ENCODE peak calls at places on chromosomes 7 and 10, in five cellular contexts. O, X, Z, W and P are unnamed samples.

GRCh38 chr10:50561266-50561665 is 62.5 kb downstream of the SGMS1 start:
- DNase-seq in W (no peak), O (no peak), Z (no peak), X (no peak), P (no peak)

GRCh38 chr10:119449760-119450461 is 92.6 kb downstream of the RGS10 start:
- DNase-seq in O (peak), Z (no peak), X (no peak), W (no peak), P (no peak)

GRCh38 chr7:105057472-105057871 is 43.5 kb downstream of the KMT2E start:
- DNase-seq in X (no peak), W (no peak), Z (no peak), O (no peak), P (no peak)

GRCh38 chr10:117224036-117224430 is 16.9 kb upstream of the SLC18A2 start:
- DNase-seq in W (no peak), X (no peak), Z (no peak), O (peak), P (no peak)

GRCh38 chr10:87921934-87922688 is 58.7 kb downstream of the PTEN start:
- DNase-seq in X (no peak), W (no peak), Z (no peak), O (no peak), P (no peak)

GRCh38 chr10:103542764-103543616 is 49.5 kb downstream of the NEURL1 start:
- DNase-seq in X (peak), Z (peak), W (no peak), O (no peak), P (peak)

GRCh38 chr10:69656719-69657269 is 26.7 kb downstream of the FAM241B start:
- DNase-seq in W (no peak), Z (no peak), X (peak), O (no peak), P (no peak)

GRCh38 chr10:14688606-14689005 is 86.1 kb downstream of the FAM107B start:
- DNase-seq in Z (no peak), O (no peak), W (no peak), X (no peak), P (no peak)

GRCh38 chr10:21441625-21442024 is 83.9 kb downstream of the SKIDA1 start:
- DNase-seq in Z (no peak), O (no peak), X (no peak), W (no peak), P (no peak)

GRCh38 chr7:100484636-100485114 is 948 bp downstream of the NYAP1 start:
- DNase-seq in O (no peak), X (no peak), Z (no peak), W (no peak), P (no peak)

GRCh38 chr10:75651452-75651851 is 220.0 kb downstream of the LRMDA start:
- DNase-seq in Z (no peak), X (peak), W (no peak), O (no peak), P (no peak)

GRCh38 chr10:34319197-34319846 is 495.8 kb downstream of the PARD3 start:
- DNase-seq in W (no peak), Z (no peak), X (no peak), O (no peak), P (peak)

GRCh38 chr7:112782498-112782897 is 7.7 kb downstream of the TMEM168 start:
- DNase-seq in Z (no peak), X (no peak), W (no peak), O (no peak), P (no peak)

GRCh38 chr7:142603870-142604448 is 145.3 kb upstream of the PRSS1 start:
- DNase-seq in O (no peak), Z (peak), W (no peak), X (peak), P (peak)

GRCh38 chr7:135512135-135512887 is 2.4 kb upstream of the CNOT4 start:
- DNase-seq in Z (peak), W (no peak), O (no peak), X (peak), P (no peak)

GRCh38 chr10:20415684-20416083 is 481.4 kb downstream of the NEBL start:
- DNase-seq in W (no peak), O (no peak), X (no peak), Z (no peak), P (no peak)

GRCh38 chr7:75739796-75740672 is 1.3 kb upstream of the HIP1 start:
- DNase-seq in X (no peak), O (no peak), Z (peak), W (no peak), P (no peak)

GRCh38 chr7:27171636-27172387 is 2.3 kb downstream of the HOXA10 start:
- DNase-seq in X (no peak), Z (no peak), W (no peak), O (peak), P (no peak)

GRCh38 chr10:107727762-107728317 is 563.3 kb upstream of the SORCS1 start:
- DNase-seq in W (no peak), O (no peak), Z (no peak), X (no peak), P (no peak)

GRCh38 chr10:124000792-124001201 is 92.6 kb downstream of the CHST15 start:
- DNase-seq in X (peak), Z (no peak), W (no peak), O (no peak), P (no peak)

GRCh38 chr7:90345016-90345415 is 1.5 kb upstream of the GTPBP10 start:
- DNase-seq in O (no peak), X (no peak), W (no peak), Z (no peak), P (no peak)
- H3K4me3 ChIP-seq in O (no peak), X (no peak), W (no peak), Z (no peak), P (no peak)

DNA sequence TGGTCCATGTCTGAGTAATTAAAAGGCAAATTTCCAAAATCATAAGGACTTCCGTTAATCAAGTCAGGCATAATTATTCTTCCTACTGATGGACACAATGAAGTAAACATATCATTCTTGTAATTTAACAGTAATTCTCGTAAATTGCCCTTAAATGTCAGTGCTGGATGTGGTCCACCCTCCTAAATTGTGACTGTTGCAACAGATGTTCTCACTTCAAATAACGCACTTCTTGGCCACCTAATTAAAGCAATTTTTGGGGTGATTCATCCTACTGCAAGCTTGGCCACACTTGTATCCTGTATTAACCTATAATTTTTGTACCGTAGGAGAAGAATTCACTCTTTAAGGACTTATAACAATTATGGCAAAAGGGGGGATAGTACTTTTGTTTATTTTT is 1.9 kb downstream of the COL1A2 start:
- DNase-seq in X (no peak), O (no peak), Z (no peak), W (no peak), P (no peak)
- H3K4me3 ChIP-seq in X (no peak), O (peak), Z (no peak), W (no peak), P (peak)

GRCh38 chr7:70456729-70457128 is 675.2 kb upstream of the GALNT17 start:
- DNase-seq in W (no peak), O (no peak), Z (peak), X (no peak), P (peak)
- H3K4me3 ChIP-seq in W (no peak), O (no peak), Z (no peak), X (no peak), P (no peak)

GRCh38 chr7:92808635-92809034 is 27.7 kb downstream of the CDK6 start:
- DNase-seq in X (no peak), W (no peak), O (no peak), Z (no peak), P (no peak)

GRCh38 chr7:92808006-92808405 is 28.4 kb downstream of the CDK6 start:
- DNase-seq in W (no peak), Z (no peak), O (no peak), X (no peak), P (no peak)

GRCh38 chr7:92809397-92810241 is 26.8 kb downstream of the CDK6 start:
- DNase-seq in O (peak), W (peak), Z (peak), X (no peak), P (peak)

GRCh38 chr7:92811158-92811557 is 25.2 kb downstream of the CDK6 start:
- DNase-seq in Z (no peak), W (no peak), O (no peak), X (no peak), P (no peak)

DNA sequence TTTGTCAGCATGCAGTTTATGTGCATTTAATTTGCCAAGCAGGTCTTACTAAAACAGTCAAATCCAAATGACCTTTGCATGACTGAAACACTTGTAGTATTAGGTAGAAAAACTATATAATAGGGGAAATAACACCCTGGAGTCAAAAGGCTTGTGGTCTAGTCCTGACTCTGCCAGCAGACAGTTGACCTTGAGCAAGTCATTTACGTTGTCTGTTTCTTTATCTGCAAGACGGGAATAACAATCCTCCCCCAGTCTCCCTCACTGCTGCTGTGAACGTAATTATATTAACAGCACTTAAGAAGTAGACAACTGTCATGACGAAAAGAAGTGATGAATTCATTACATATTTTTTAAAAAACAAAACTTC is 26.1 kb downstream of the CDK6 start:
- DNase-seq in Z (no peak), X (no peak), O (no peak), W (no peak), P (no peak)
- H3K4me3 ChIP-seq in Z (no peak), X (no peak), O (no peak), W (no peak), P (no peak)

DNA sequence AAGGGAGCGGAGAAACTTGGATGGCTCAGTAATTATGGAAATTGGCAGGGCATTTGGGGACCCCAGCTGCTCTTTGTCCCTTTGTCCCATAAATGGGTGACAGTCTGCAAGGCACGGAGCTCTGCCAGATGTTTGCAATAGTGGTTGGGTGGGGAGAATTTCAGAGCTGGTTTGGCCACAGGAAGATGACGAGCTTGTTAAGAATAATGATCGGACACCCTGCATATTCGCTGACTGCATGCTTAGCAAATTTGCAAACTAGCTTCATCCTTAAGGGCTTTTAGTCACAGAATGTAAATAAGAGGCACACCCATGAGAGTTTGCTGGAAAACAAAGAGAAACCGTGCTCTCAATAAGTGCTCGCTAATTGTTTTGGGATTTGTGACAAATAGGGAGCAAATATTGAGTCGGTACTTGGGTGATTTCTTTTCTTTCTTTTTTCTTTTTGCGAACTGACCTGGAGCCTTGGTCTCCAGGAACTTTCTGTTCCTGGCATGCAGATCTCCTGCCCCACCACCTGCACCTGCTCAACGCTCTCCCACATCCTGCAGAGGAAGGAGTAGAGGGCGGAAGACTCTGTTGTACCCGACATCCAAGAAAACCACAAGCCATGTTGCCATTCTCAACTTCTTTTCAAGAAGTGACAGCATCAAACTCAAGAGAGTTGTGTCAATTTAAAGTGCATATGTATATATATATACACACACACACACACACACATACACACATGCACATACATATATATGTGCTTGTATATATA is 238.9 kb downstream of the CAMK1D start:
- DNase-seq in O (peak), W (no peak), Z (peak), X (no peak), P (no peak)
- H3K4me3 ChIP-seq in O (no peak), W (no peak), Z (no peak), X (no peak), P (no peak)

GRCh38 chr10:46541735-46542566 is 14.5 kb downstream of the GPRIN2 start:
- DNase-seq in Z (no peak), O (no peak), X (no peak), W (peak), P (no peak)
- H3K4me3 ChIP-seq in Z (no peak), O (no peak), X (peak), W (no peak), P (no peak)

GRCh38 chr7:139523988-139524815 is 717 bp downstream of the CLEC2L start:
- DNase-seq in W (no peak), Z (no peak), X (peak), O (no peak), P (no peak)
- H3K4me3 ChIP-seq in W (no peak), Z (no peak), X (peak), O (peak), P (peak)